ENCODE peak calls at places on chromosomes 4 and X, in nine cellular contexts. One of them, this sample, is unnamed.

GRCh38 chr4:4559596-4559995 is 17.7 kb upstream of the STX18 start:
- DNase-seq in heart right ventricle: no peak
- DNase-seq in ELF-1: no peak
- DNase-seq in activated CD8-positive, alpha-beta memory T cell treated with anti-CD3 and anti-CD28 coated beads for 48 hours: no peak
- DNase-seq in coronary artery: no peak
- DNase-seq in amniotic stem cell: no peak
- DNase-seq in EL: peak
- DNase-seq in GDM1: no peak
- DNase-seq in activated CD4-positive, CD25-positive, alpha-beta regulatory T cell treated with anti-CD3 and anti-CD28 coated beads, Interleukin-2, amount 50 U/mL, for 72 hours: no peak
- DNase-seq in this sample: no peak

GRCh38 chrX:15107367-15107988 is 162.4 kb downstream of the ASB9 start:
- DNase-seq in GDM1: no peak
- DNase-seq in activated CD8-positive, alpha-beta memory T cell treated with anti-CD3 and anti-CD28 coated beads for 48 hours: no peak
- DNase-seq in heart right ventricle: no peak
- DNase-seq in ELF-1: no peak
- DNase-seq in activated CD4-positive, CD25-positive, alpha-beta regulatory T cell treated with anti-CD3 and anti-CD28 coated beads, Interleukin-2, amount 50 U/mL, for 72 hours: no peak
- DNase-seq in EL: no peak
- DNase-seq in coronary artery: no peak
- DNase-seq in amniotic stem cell: no peak
- DNase-seq in this sample: no peak

GRCh38 chr4:145739840-145740239 is 59.9 kb downstream of the C4orf51 start:
- DNase-seq in activated CD4-positive, CD25-positive, alpha-beta regulatory T cell treated with anti-CD3 and anti-CD28 coated beads, Interleukin-2, amount 50 U/mL, for 72 hours: no peak
- DNase-seq in activated CD8-positive, alpha-beta memory T cell treated with anti-CD3 and anti-CD28 coated beads for 48 hours: no peak
- DNase-seq in EL: peak
- DNase-seq in amniotic stem cell: no peak
- DNase-seq in heart right ventricle: no peak
- DNase-seq in coronary artery: no peak
- DNase-seq in GDM1: no peak
- DNase-seq in ELF-1: no peak
- DNase-seq in this sample: no peak

GRCh38 chrX:134868766-134869495 is 121.9 kb upstream of the SMIM10 start:
- DNase-seq in EL: peak
- DNase-seq in heart right ventricle: no peak
- DNase-seq in coronary artery: no peak
- DNase-seq in amniotic stem cell: no peak
- DNase-seq in activated CD4-positive, CD25-positive, alpha-beta regulatory T cell treated with anti-CD3 and anti-CD28 coated beads, Interleukin-2, amount 50 U/mL, for 72 hours: no peak
- DNase-seq in ELF-1: no peak
- DNase-seq in activated CD8-positive, alpha-beta memory T cell treated with anti-CD3 and anti-CD28 coated beads for 48 hours: no peak
- DNase-seq in GDM1: no peak
- DNase-seq in this sample: no peak

GRCh38 chrX:87621697-87622096 is 104.1 kb downstream of the KLHL4 start:
- DNase-seq in activated CD4-positive, CD25-positive, alpha-beta regulatory T cell treated with anti-CD3 and anti-CD28 coated beads, Interleukin-2, amount 50 U/mL, for 72 hours: no peak
- DNase-seq in amniotic stem cell: no peak
- DNase-seq in ELF-1: no peak
- DNase-seq in GDM1: no peak
- DNase-seq in coronary artery: no peak
- DNase-seq in EL: no peak
- DNase-seq in activated CD8-positive, alpha-beta memory T cell treated with anti-CD3 and anti-CD28 coated beads for 48 hours: no peak
- DNase-seq in heart right ventricle: no peak
- DNase-seq in this sample: no peak

GRCh38 chr4:147928400-147928799 is 196.5 kb downstream of the ARHGAP10 start:
- DNase-seq in amniotic stem cell: no peak
- DNase-seq in EL: peak
- DNase-seq in GDM1: no peak
- DNase-seq in activated CD8-positive, alpha-beta memory T cell treated with anti-CD3 and anti-CD28 coated beads for 48 hours: no peak
- DNase-seq in activated CD4-positive, CD25-positive, alpha-beta regulatory T cell treated with anti-CD3 and anti-CD28 coated beads, Interleukin-2, amount 50 U/mL, for 72 hours: no peak
- DNase-seq in ELF-1: no peak
- DNase-seq in coronary artery: no peak
- DNase-seq in heart right ventricle: no peak
- DNase-seq in this sample: no peak

GRCh38 chr4:157739237-157739636 is 433.6 kb downstream of the GASK1B start:
- DNase-seq in EL: peak
- DNase-seq in coronary artery: no peak
- DNase-seq in activated CD8-positive, alpha-beta memory T cell treated with anti-CD3 and anti-CD28 coated beads for 48 hours: no peak
- DNase-seq in heart right ventricle: no peak
- DNase-seq in activated CD4-positive, CD25-positive, alpha-beta regulatory T cell treated with anti-CD3 and anti-CD28 coated beads, Interleukin-2, amount 50 U/mL, for 72 hours: no peak
- DNase-seq in GDM1: no peak
- DNase-seq in ELF-1: no peak
- DNase-seq in amniotic stem cell: no peak
- DNase-seq in this sample: no peak

GRCh38 chr4:78056265-78057129 is 626 bp upstream of the FRAS1 start:
- DNase-seq in amniotic stem cell: peak
- DNase-seq in ELF-1: peak
- DNase-seq in heart right ventricle: peak
- DNase-seq in activated CD4-positive, CD25-positive, alpha-beta regulatory T cell treated with anti-CD3 and anti-CD28 coated beads, Interleukin-2, amount 50 U/mL, for 72 hours: no peak
- DNase-seq in EL: peak
- DNase-seq in GDM1: no peak
- DNase-seq in activated CD8-positive, alpha-beta memory T cell treated with anti-CD3 and anti-CD28 coated beads for 48 hours: no peak
- DNase-seq in coronary artery: peak
- DNase-seq in this sample: peak

GRCh38 chr4:105900541-105900940 is 5.3 kb downstream of the NPNT start:
- DNase-seq in activated CD8-positive, alpha-beta memory T cell treated with anti-CD3 and anti-CD28 coated beads for 48 hours: no peak
- DNase-seq in EL: no peak
- DNase-seq in GDM1: no peak
- DNase-seq in ELF-1: no peak
- DNase-seq in heart right ventricle: no peak
- DNase-seq in activated CD4-positive, CD25-positive, alpha-beta regulatory T cell treated with anti-CD3 and anti-CD28 coated beads, Interleukin-2, amount 50 U/mL, for 72 hours: no peak
- DNase-seq in amniotic stem cell: no peak
- DNase-seq in coronary artery: no peak
- DNase-seq in this sample: no peak

GRCh38 chrX:93422693-93423092 is 250.7 kb downstream of the NAP1L3 start:
- DNase-seq in activated CD4-positive, CD25-positive, alpha-beta regulatory T cell treated with anti-CD3 and anti-CD28 coated beads, Interleukin-2, amount 50 U/mL, for 72 hours: no peak
- DNase-seq in amniotic stem cell: no peak
- DNase-seq in activated CD8-positive, alpha-beta memory T cell treated with anti-CD3 and anti-CD28 coated beads for 48 hours: no peak
- DNase-seq in GDM1: peak
- DNase-seq in coronary artery: no peak
- DNase-seq in EL: no peak
- DNase-seq in heart right ventricle: no peak
- DNase-seq in ELF-1: peak
- DNase-seq in this sample: no peak